ENCODE peak calls at places on chromosomes 6 and 20, in seven cellular contexts. One of them, this sample, is unnamed. For H3K9me3 and H3K4me1, the result is how much of the 10 kb centered on the place peaks cover.

GRCh38 chr6:25279748-25280616 is 808 bp downstream of the CARMIL1 start:
- DNase-seq in heart left ventricle: no peak
- DNase-seq in A549: peak
- DNase-seq in BE2C: peak
- DNase-seq in PC-3: peak
- DNase-seq in lower lobe of right lung: peak
- DNase-seq in upper lobe of right lung: peak
- DNase-seq in this sample: no peak

GRCh38 chr6:148272084-148272483 is 70.6 kb upstream of the SASH1 start:
- DNase-seq in heart left ventricle: no peak
- DNase-seq in A549: no peak
- DNase-seq in BE2C: no peak
- DNase-seq in PC-3: peak
- DNase-seq in lower lobe of right lung: no peak
- DNase-seq in upper lobe of right lung: no peak
- DNase-seq in this sample: no peak

GRCh38 chr6:12324741-12325140 is 34.6 kb downstream of the EDN1 start:
- DNase-seq in heart left ventricle: no peak
- DNase-seq in A549: peak
- DNase-seq in BE2C: no peak
- DNase-seq in PC-3: peak
- DNase-seq in lower lobe of right lung: no peak
- DNase-seq in upper lobe of right lung: no peak
- DNase-seq in this sample: no peak

GRCh38 chr20:9912858-9913434 is 74.1 kb upstream of the PAK5 start:
- DNase-seq in heart left ventricle: no peak
- DNase-seq in A549: peak
- DNase-seq in BE2C: peak
- DNase-seq in PC-3: peak
- DNase-seq in lower lobe of right lung: peak
- DNase-seq in upper lobe of right lung: no peak
- DNase-seq in this sample: no peak

GRCh38 chr6:16154904-16155303 is 26.0 kb downstream of the MYLIP start:
- DNase-seq in heart left ventricle: peak
- DNase-seq in A549: no peak
- DNase-seq in BE2C: no peak
- DNase-seq in PC-3: peak
- DNase-seq in lower lobe of right lung: no peak
- DNase-seq in upper lobe of right lung: no peak
- DNase-seq in this sample: no peak

GRCh38 chr6:119170427-119171407 is 92.3 kb upstream of the FAM184A start:
- DNase-seq in heart left ventricle: no peak
- DNase-seq in A549: no peak
- DNase-seq in BE2C: no peak
- DNase-seq in PC-3: no peak
- DNase-seq in lower lobe of right lung: no peak
- DNase-seq in upper lobe of right lung: no peak
- DNase-seq in this sample: no peak

GRCh38 chr20:17615645-17616479 is 46.0 kb downstream of the DSTN start:
- DNase-seq in heart left ventricle: peak
- DNase-seq in A549: no peak
- DNase-seq in BE2C: no peak
- DNase-seq in PC-3: no peak
- DNase-seq in lower lobe of right lung: peak
- DNase-seq in upper lobe of right lung: peak
- DNase-seq in this sample: no peak

GRCh38 chr20:61829526-61829925 is 236.2 kb downstream of the TAF4 start:
- DNase-seq in heart left ventricle: no peak
- DNase-seq in A549: no peak
- DNase-seq in BE2C: no peak
- DNase-seq in PC-3: no peak
- DNase-seq in lower lobe of right lung: no peak
- DNase-seq in upper lobe of right lung: no peak
- DNase-seq in this sample: no peak

GRCh38 chr6:116268589-116269293 is 11.0 kb downstream of the TSPYL1 start:
- DNase-seq in heart left ventricle: no peak
- DNase-seq in A549: peak
- DNase-seq in BE2C: no peak
- DNase-seq in PC-3: peak
- DNase-seq in lower lobe of right lung: no peak
- DNase-seq in upper lobe of right lung: no peak
- DNase-seq in this sample: no peak

GRCh38 chr6:88587158-88587537 is 376.3 kb downstream of the RNGTT start:
- DNase-seq in heart left ventricle: no peak
- DNase-seq in A549: no peak
- DNase-seq in BE2C: no peak
- DNase-seq in PC-3: no peak
- DNase-seq in lower lobe of right lung: no peak
- DNase-seq in upper lobe of right lung: no peak
- DNase-seq in this sample: no peak

GRCh38 chr20:21705466-21706344 is at the start of gene PAX1:
- DNase-seq in heart left ventricle: no peak
- DNase-seq in A549: peak
- DNase-seq in BE2C: no peak
- DNase-seq in PC-3: no peak
- DNase-seq in lower lobe of right lung: no peak
- DNase-seq in upper lobe of right lung: no peak
- DNase-seq in this sample: no peak

GRCh38 chr6:152952045-152952444 is 30.8 kb downstream of the FBXO5 start:
- DNase-seq in heart left ventricle: no peak
- DNase-seq in A549: no peak
- DNase-seq in BE2C: no peak
- DNase-seq in PC-3: peak
- DNase-seq in lower lobe of right lung: no peak
- DNase-seq in upper lobe of right lung: no peak
- DNase-seq in this sample: no peak

GRCh38 chr6:35568967-35569606 is 56.4 kb upstream of the TULP1 start:
- DNase-seq in heart left ventricle: no peak
- DNase-seq in A549: peak
- DNase-seq in BE2C: peak
- DNase-seq in PC-3: peak
- DNase-seq in lower lobe of right lung: peak
- DNase-seq in upper lobe of right lung: peak
- DNase-seq in this sample: no peak

GRCh38 chr20:37416202-37417145 is 70.5 kb downstream of the SRC start:
- DNase-seq in heart left ventricle: no peak
- DNase-seq in A549: no peak
- DNase-seq in BE2C: no peak
- DNase-seq in PC-3: no peak
- DNase-seq in lower lobe of right lung: no peak
- DNase-seq in upper lobe of right lung: no peak
- DNase-seq in this sample: no peak

GRCh38 chr6:42378125-42378524 is 73.6 kb downstream of the TRERF1 start:
- DNase-seq in heart left ventricle: no peak
- DNase-seq in A549: no peak
- DNase-seq in BE2C: no peak
- DNase-seq in PC-3: no peak
- DNase-seq in lower lobe of right lung: no peak
- DNase-seq in upper lobe of right lung: no peak
- DNase-seq in this sample: no peak

GRCh38 chr6:126127662-126128061 is 141.3 kb downstream of the TRMT11 start:
- DNase-seq in heart left ventricle: no peak
- DNase-seq in A549: peak
- DNase-seq in BE2C: no peak
- DNase-seq in PC-3: peak
- DNase-seq in lower lobe of right lung: no peak
- DNase-seq in upper lobe of right lung: no peak
- DNase-seq in this sample: no peak

GRCh38 chr6:15441215-15441868 is 195.5 kb downstream of the JARID2 start:
- DNase-seq in heart left ventricle: peak
- DNase-seq in A549: peak
- DNase-seq in BE2C: peak
- DNase-seq in PC-3: peak
- DNase-seq in lower lobe of right lung: no peak
- DNase-seq in upper lobe of right lung: no peak
- DNase-seq in this sample: no peak

GRCh38 chr6:131199568-131200272 is 64.5 kb downstream of the AKAP7 start:
- DNase-seq in heart left ventricle: no peak
- DNase-seq in A549: peak
- DNase-seq in BE2C: no peak
- DNase-seq in PC-3: peak
- DNase-seq in lower lobe of right lung: no peak
- DNase-seq in upper lobe of right lung: no peak
- DNase-seq in this sample: no peak

GRCh38 chr6:148747145-148747492 is 289 bp downstream of the UST start:
- DNase-seq in heart left ventricle: peak
- DNase-seq in A549: no peak
- DNase-seq in BE2C: peak
- DNase-seq in PC-3: peak
- DNase-seq in lower lobe of right lung: peak
- DNase-seq in upper lobe of right lung: peak
- DNase-seq in this sample: no peak

GRCh38 chr6:146598785-146599405 is at the start of gene ADGB:
- DNase-seq in heart left ventricle: peak
- DNase-seq in A549: peak
- DNase-seq in BE2C: peak
- DNase-seq in PC-3: peak
- DNase-seq in lower lobe of right lung: peak
- DNase-seq in upper lobe of right lung: peak
- DNase-seq in this sample: no peak

GRCh38 chr6:123899745-123900144 is 96.1 kb downstream of the NKAIN2 start:
- DNase-seq in heart left ventricle: no peak
- DNase-seq in A549: no peak
- DNase-seq in BE2C: no peak
- DNase-seq in PC-3: no peak
- DNase-seq in lower lobe of right lung: no peak
- DNase-seq in upper lobe of right lung: no peak
- DNase-seq in this sample: no peak

DNA sequence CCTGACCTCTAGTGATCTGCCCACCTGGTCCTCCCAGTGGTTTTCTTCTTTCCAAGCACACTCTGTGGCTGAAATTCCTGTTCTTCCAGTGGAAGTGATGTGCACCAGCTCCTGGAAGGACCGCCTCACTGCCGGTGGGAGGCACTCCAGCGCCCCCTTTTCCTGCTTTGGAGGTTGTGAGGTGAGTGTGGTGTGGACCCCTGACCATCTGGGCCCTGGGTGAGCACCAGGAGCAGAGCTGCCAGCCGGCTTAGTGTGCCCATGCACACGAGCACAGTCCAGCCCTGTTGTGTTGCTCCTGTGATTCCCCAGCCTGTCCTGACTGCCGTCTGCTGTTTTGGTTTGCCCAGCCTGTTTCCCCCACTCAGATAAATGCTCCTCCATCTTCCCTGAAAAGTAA is 134.6 kb downstream of the FNDC1 start:
- DNase-seq in heart left ventricle: no peak
- DNase-seq in A549: no peak
- DNase-seq in BE2C: no peak
- DNase-seq in PC-3: no peak
- DNase-seq in lower lobe of right lung: no peak
- DNase-seq in upper lobe of right lung: no peak
- DNase-seq in this sample: no peak
- H3K9me3 ChIP-seq in heart left ventricle: under half
- H3K9me3 ChIP-seq in A549: under half
- H3K9me3 ChIP-seq in BE2C: under half
- H3K9me3 ChIP-seq in PC-3: under half
- H3K9me3 ChIP-seq in lower lobe of right lung: under half
- H3K9me3 ChIP-seq in upper lobe of right lung: under half
- H3K9me3 ChIP-seq in this sample: under half

DNA sequence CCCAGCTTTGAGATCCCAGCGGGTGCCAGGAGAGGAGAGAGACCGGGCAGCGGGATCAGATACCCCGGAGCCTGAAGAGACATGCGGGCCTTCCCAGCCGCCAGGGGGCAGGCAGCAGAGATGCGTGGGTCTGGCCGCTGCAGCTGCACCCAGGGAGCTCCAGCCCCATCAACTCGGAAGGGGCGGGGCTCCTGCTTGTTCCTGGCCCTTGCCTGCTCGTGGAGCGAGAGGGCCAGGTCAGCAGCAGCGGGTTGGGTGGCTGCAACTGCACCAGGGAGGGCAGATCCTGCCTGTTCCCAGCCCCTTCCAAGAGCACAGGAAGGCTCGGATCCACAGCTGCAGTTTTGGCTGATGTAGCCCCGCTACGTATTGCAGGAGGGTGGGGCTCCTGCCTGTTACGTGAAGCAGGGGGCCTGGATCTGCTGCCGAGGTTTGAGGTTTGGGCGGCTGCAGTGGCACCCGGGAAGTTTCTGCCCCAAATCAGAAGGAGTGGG is 532.8 kb downstream of the RFPL4B start:
- DNase-seq in heart left ventricle: no peak
- DNase-seq in A549: peak
- DNase-seq in BE2C: peak
- DNase-seq in PC-3: no peak
- DNase-seq in lower lobe of right lung: peak
- DNase-seq in upper lobe of right lung: peak
- DNase-seq in this sample: no peak
- H3K4me1 ChIP-seq in heart left ventricle: under half
- H3K4me1 ChIP-seq in A549: under half
- H3K4me1 ChIP-seq in BE2C: under half
- H3K4me1 ChIP-seq in PC-3: under half
- H3K4me1 ChIP-seq in lower lobe of right lung: under half
- H3K4me1 ChIP-seq in upper lobe of right lung: under half
- H3K4me1 ChIP-seq in this sample: under half

DNA sequence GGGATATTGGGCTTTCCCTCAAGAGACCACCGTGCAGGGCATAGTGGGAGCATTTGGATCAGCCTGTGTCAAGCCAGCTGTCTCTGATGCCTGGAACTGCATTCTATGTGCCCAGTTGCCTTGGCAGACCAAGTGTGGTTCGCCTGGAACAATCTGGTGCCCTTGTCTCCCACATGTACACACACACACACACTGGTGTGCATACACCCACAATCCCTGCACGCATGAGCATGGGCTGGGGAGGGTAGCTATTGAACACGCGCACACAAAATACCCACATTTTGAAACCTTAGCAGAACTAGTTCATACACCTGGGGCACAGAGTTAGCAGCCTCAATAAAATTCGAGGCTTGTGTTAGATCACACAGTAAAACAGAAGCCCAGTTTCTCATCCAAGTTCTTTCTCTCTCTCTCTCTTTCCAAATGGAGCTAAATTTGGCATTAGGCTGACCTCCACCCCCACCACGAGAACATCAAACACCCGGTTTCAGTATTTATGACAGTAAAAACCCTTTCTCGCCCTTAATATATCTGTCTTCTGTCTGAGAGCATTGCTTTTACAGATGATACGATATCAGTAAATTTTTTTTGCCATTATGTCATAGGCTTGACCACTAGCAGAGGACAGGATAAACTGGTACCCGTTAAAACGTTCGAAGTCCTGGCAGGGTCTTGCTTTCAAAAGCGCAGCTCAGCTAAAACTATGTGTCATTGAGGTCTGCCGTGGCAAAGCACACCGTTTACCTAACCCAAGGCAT is 18.2 kb upstream of the NFATC2 start:
- DNase-seq in heart left ventricle: no peak
- DNase-seq in A549: no peak
- DNase-seq in BE2C: no peak
- DNase-seq in PC-3: peak
- DNase-seq in lower lobe of right lung: no peak
- DNase-seq in upper lobe of right lung: no peak
- DNase-seq in this sample: no peak
- H3K4me3 ChIP-seq in heart left ventricle: peak
- H3K4me3 ChIP-seq in A549: peak
- H3K4me3 ChIP-seq in BE2C: no peak
- H3K4me3 ChIP-seq in PC-3: peak
- H3K4me3 ChIP-seq in lower lobe of right lung: no peak
- H3K4me3 ChIP-seq in upper lobe of right lung: no peak
- H3K4me3 ChIP-seq in this sample: no peak

DNA sequence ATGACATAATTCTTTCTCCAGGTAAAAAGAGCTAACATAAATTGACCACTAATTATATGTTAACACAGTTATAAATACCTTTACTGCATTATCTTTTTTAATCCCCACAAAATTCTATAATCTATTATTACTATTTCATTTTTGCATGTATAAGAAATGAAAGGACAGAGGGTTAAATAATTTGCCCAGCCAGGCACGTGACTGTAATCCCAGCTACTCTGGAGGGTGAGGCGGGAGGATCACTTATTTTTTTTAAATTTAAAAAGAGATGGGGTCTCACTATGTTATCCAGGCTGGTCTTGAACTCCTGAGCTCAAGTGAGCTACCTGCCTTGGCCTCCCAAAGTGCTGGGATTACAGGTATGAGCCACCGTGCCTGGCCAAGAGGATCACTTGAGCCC is 121.9 kb downstream of the SGK1 start:
- DNase-seq in heart left ventricle: no peak
- DNase-seq in A549: no peak
- DNase-seq in BE2C: no peak
- DNase-seq in PC-3: no peak
- DNase-seq in lower lobe of right lung: no peak
- DNase-seq in upper lobe of right lung: no peak
- DNase-seq in this sample: no peak
- H3K9me3 ChIP-seq in heart left ventricle: under half
- H3K9me3 ChIP-seq in A549: under half
- H3K9me3 ChIP-seq in BE2C: under half
- H3K9me3 ChIP-seq in PC-3: under half
- H3K9me3 ChIP-seq in lower lobe of right lung: under half
- H3K9me3 ChIP-seq in upper lobe of right lung: under half
- H3K9me3 ChIP-seq in this sample: under half